ENCODE peak calls at places on chromosomes 13 and 19, in ten cellular contexts. R is T-cell; N is progenitor cell of endocrine pancreas; Q is epithelial cell of prostate; A is nephron progenitor cell; I is fibroblast of mammary gland; M is C1 segment of cervical spinal cord; L is A549; S is activated CD4-positive, alpha-beta T cell treated with anti-CD3 and anti-CD28 coated beads, Interleukin-2, amount 50 U/mL, for 4 hours; V is RWPE1. X is an unnamed sample.

GRCh38 chr19:38877781-38878574 is at the start of gene RINL:
- DNase-seq in I (no peak), A (no peak), L (no peak), M (no peak), N (no peak), Q (no peak), R (peak), V (no peak), S (peak), X (peak)

GRCh38 chr19:15378529-15379082 is 981 bp downstream of the AKAP8 start:
- DNase-seq in I (peak), A (peak), L (peak), V (peak), N (no peak), M (no peak), S (peak), R (no peak), Q (no peak), X (peak)

GRCh38 chr13:97749174-97749573 is 204.3 kb upstream of the IPO5 start:
- DNase-seq in V (peak), M (no peak), R (no peak), I (peak), S (no peak), A (no peak), Q (peak), L (peak), N (no peak), X (no peak)

GRCh38 chr19:45391346-45391745 is 13.5 kb downstream of the PPP1R13L start:
- DNase-seq in A (no peak), V (no peak), R (no peak), M (no peak), L (no peak), S (no peak), N (no peak), Q (no peak), I (peak), X (no peak)

GRCh38 chr19:4997297-4997696 is 28.4 kb downstream of the KDM4B start:
- DNase-seq in A (no peak), Q (no peak), N (no peak), L (no peak), I (no peak), R (no peak), V (no peak), S (no peak), M (no peak), X (no peak)

GRCh38 chr19:2252481-2253105 is 3.5 kb downstream of the AMH start:
- DNase-seq in M (no peak), A (no peak), S (no peak), Q (no peak), L (no peak), I (no peak), N (no peak), V (no peak), R (no peak), X (peak)

GRCh38 chr13:26325876-26326275 is 71.9 kb downstream of the CDK8 start:
- DNase-seq in A (no peak), M (no peak), N (no peak), R (no peak), L (no peak), Q (no peak), V (no peak), S (no peak), I (peak), X (no peak)

GRCh38 chr13:80251403-80251802 is 89.5 kb downstream of the SPRY2 start:
- DNase-seq in L (no peak), I (peak), S (no peak), R (no peak), A (no peak), Q (no peak), N (no peak), V (peak), M (no peak), X (no peak)

GRCh38 chr19:49689133-49690072 is at the start of gene ADM5:
- DNase-seq in S (no peak), A (peak), V (no peak), N (peak), Q (no peak), I (no peak), M (no peak), R (no peak), L (no peak), X (no peak)

GRCh38 chr19:50906217-50906616 is 5.0 kb downstream of the KLK4 start:
- DNase-seq in M (no peak), S (no peak), I (peak), L (peak), N (peak), R (no peak), Q (no peak), A (peak), V (no peak), X (no peak)

GRCh38 chr19:17414097-17414496 is 5.8 kb upstream of the MVB12A start:
- DNase-seq in M (no peak), V (no peak), A (no peak), N (no peak), L (no peak), I (no peak), S (no peak), Q (no peak), R (no peak), X (no peak)

X was measured in naive thymus-derived CD8-positive, alpha-beta T cell.